ENCODE peak calls at places on chromosomes 3 and 15, in six cellular contexts. Z is mesendoderm, Y is neuronal stem cell, F is IMR-90, G is H9, N is trophoblast cell. I is an unnamed sample.

GRCh38 chr3:59126436-59126835 is 76.6 kb upstream of the CFAP20DC start:
- DNase-seq in Z (no peak), Y (no peak), F (no peak), G (no peak), N (no peak), I (no peak)

GRCh38 chr3:48960841-48961413 is 29.1 kb upstream of the P4HTM start:
- DNase-seq in Z (no peak), Y (no peak), F (no peak), G (no peak), N (no peak), I (peak; percentile 50)

GRCh38 chr3:184453296-184453695 is 73.4 kb downstream of the CHRD start:
- DNase-seq in Z (no peak), Y (no peak), F (no peak), G (no peak), N (no peak), I (no peak)

GRCh38 chr3:101813817-101814440 is 34.9 kb downstream of the NXPE3 start:
- DNase-seq in Z (no peak), Y (no peak), F (peak; percentile 54), G (no peak), N (no peak), I (peak; percentile 41)

GRCh38 chr15:78372880-78373279 is 32.7 kb downstream of the CRABP1 start:
- DNase-seq in Z (no peak), Y (no peak), F (no peak), G (peak; percentile 55), N (no peak), I (no peak)

GRCh38 chr3:50825841-50826240 is 151.1 kb downstream of the DOCK3 start:
- DNase-seq in Z (no peak), Y (no peak), F (no peak), G (no peak), N (no peak), I (no peak)

GRCh38 chr3:188270423-188270972 is 116.5 kb downstream of the LPP start:
- DNase-seq in Z (peak; percentile 63), Y (no peak), F (peak; percentile 96), G (no peak), N (peak; percentile 90), I (peak; percentile 86)

GRCh38 chr15:48307586-48307985 is 23.6 kb upstream of the DUT start:
- DNase-seq in Z (no peak), Y (no peak), F (no peak), G (no peak), N (no peak), I (no peak)

GRCh38 chr15:75200391-75200764 is 1.3 kb upstream of the C15orf39 start:
- DNase-seq in Z (no peak), Y (no peak), F (no peak), G (no peak), N (no peak), I (no peak)
- H3K4ac ChIP-seq in Z (peak overlapping the region; percentile 21), Y (no peak overlapping the region), F (no peak overlapping the region), G (no peak overlapping the region), N (peak overlapping the region; percentile 16), I (no peak overlapping the region)

DNA sequence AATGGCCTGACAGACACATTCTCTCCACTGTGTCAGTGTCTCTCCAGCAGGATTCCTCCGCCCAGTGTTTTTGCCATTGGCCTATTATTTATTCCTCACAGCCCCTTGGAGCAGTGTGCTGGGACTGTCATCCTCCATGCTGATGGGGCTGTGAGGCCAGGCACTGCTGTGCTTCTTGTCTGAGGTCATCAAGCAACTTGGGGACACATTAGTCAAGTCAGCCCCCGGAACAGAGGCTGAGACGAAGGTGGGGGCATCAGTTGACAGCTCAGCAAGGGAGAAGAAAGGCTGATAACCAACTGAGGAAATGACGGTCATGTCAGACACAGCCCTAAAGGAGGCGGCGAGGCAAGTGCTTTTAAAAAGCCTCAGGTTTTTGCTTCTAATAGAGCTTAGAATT is 67.3 kb downstream of the XXYLT1 start:
- DNase-seq in Z (peak; percentile 33), Y (no peak), F (no peak), G (no peak), N (no peak), I (peak; percentile 42)
- H3K4ac ChIP-seq in Z (no peak overlapping the region), Y (no peak overlapping the region), F (peak overlapping the region; percentile 75), G (no peak overlapping the region), N (no peak overlapping the region), I (peak overlapping the region; percentile 65)

DNA sequence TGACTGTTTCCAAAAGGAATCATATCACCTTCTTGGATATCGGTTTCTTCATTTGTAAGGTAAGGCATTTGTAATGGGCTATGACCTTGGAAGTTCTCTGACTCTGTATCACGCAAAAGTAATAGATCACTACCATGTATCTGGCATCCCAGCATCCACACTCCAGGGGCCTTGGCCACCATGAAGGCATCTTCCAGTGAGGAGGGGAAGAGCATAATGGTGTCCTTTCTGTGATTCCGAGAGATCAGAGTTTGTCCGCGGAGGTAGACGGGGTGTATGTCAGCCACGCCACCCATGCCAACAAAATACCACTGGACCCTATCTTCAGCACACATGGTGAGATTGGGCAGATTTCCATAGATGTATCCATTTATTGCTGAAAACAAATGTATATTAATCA is 48.1 kb upstream of the CP start:
- DNase-seq in Z (no peak), Y (no peak), F (no peak), G (no peak), N (no peak), I (no peak)
- H3K4ac ChIP-seq in Z (no peak overlapping the region), Y (no peak overlapping the region), F (no peak overlapping the region), G (no peak overlapping the region), N (no peak overlapping the region), I (no peak overlapping the region)

GRCh38 chr3:177361042-177361938 is 164.0 kb upstream of the TBL1XR1 start:
- DNase-seq in Z (peak; percentile 68), Y (no peak), F (no peak), G (no peak), N (no peak), I (no peak)
- H3K4ac ChIP-seq in Z (peak overlapping the region; percentile 87), Y (no peak overlapping the region), F (peak overlapping the region; percentile 78), G (no peak overlapping the region), N (peak overlapping the region; percentile 56), I (peak overlapping the region; percentile 37)

DNA sequence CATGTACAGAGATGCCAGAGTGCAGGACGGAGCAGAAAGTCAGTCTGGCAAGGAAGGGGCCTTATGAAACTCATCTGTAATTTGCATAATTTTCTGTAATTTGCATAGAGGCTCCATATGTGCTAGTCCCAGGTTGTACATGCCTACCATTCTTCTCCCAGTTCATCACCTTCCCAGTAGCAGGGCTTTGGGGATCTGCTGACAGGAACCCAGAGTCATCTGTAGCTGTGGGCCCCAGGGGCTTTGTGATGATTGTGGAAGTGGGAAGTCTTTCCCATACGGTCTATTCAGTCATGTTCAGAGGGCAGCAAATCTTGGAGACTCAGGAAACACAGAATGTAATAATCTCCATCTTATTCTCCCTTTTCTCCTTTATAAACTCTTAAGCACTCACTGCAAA is 42.4 kb upstream of the SIAH2 start:
- DNase-seq in Z (no peak), Y (no peak), F (no peak), G (no peak), N (no peak), I (no peak)
- H3K4ac ChIP-seq in Z (peak overlapping the region; percentile 29), Y (no peak overlapping the region), F (no peak overlapping the region), G (no peak overlapping the region), N (no peak overlapping the region), I (no peak overlapping the region)

I was measured in mesenchymal stem cell.